ENCODE peak calls at places on chromosome 9, in nine cellular contexts. A is natural killer cell, X is uterus, B is neural crest cell, E is choroid plexus epithelial cell, D is GM10248, S is astrocyte, P is cardiac muscle cell, Q is dorsolateral prefrontal cortex. N is an unnamed sample.

GRCh38 chr9:100492952-100493351 is 20.0 kb downstream of the TMEFF1 start:
- DNase-seq in X (no peak), S (peak; percentile 30), B (no peak), P (peak; percentile 63), Q (no peak), A (no peak), E (peak; percentile 38), D (no peak), N (no peak)

GRCh38 chr9:34253460-34253837 is 74.6 kb downstream of the UBAP1 start:
- DNase-seq in P (peak; percentile 68), A (no peak), D (no peak), S (no peak), Q (no peak), X (no peak), B (no peak), E (peak; percentile 75), N (no peak)

GRCh38 chr9:125407974-125408900 is 146.6 kb downstream of the GAPVD1 start:
- DNase-seq in B (peak; percentile 90), D (peak; percentile 92), S (no peak), X (peak; percentile 69), P (peak; percentile 82), A (peak; percentile 60), Q (peak; percentile 69), E (peak; percentile 68), N (peak; percentile 91)

GRCh38 chr9:115118471-115119156 is 657 bp upstream of the TNC start:
- DNase-seq in E (peak; percentile 84), Q (peak; percentile 53), D (no peak), B (peak; percentile 4), P (peak; percentile 82), X (peak; percentile 81), A (no peak), S (peak; percentile 90), N (peak; percentile 54)

GRCh38 chr9:134562146-134562753 is 79.4 kb upstream of the COL5A1 start:
- DNase-seq in E (no peak), A (peak; percentile 7), S (no peak), Q (peak; percentile 5), P (no peak), D (no peak), B (no peak), X (no peak), N (no peak)

GRCh38 chr9:84736076-84736475 is 66.5 kb downstream of the NTRK2 start:
- DNase-seq in D (no peak), Q (no peak), B (no peak), A (no peak), S (peak; percentile 46), E (no peak), P (peak; percentile 9), X (no peak), N (no peak)

GRCh38 chr9:8679405-8679951 is 879.9 kb upstream of the DMAC1 start:
- DNase-seq in Q (no peak), S (no peak), E (peak; percentile 27), B (no peak), D (no peak), X (no peak), A (no peak), P (peak; percentile 24), N (no peak)

GRCh38 chr9:38621434-38622082 is 1.2 kb upstream of the ANKRD18A start:
- DNase-seq in D (no peak), S (no peak), P (peak; percentile 5), B (peak; percentile 8), E (no peak), Q (no peak), A (no peak), X (no peak), N (peak; percentile 67)

GRCh38 chr9:37119360-37119759 is 1.0 kb upstream of the ZCCHC7 start:
- DNase-seq in D (no peak), E (no peak), A (no peak), Q (no peak), P (no peak), X (no peak), B (no peak), S (no peak), N (no peak)

GRCh38 chr9:5817776-5818336 is 15.1 kb downstream of the ERMP1 start:
- DNase-seq in X (no peak), E (peak; percentile 75), S (peak; percentile 72), A (no peak), D (no peak), Q (no peak), B (no peak), P (peak; percentile 41), N (no peak)

GRCh38 chr9:120439147-120439546 is 140.8 kb downstream of the CDK5RAP2 start:
- DNase-seq in A (no peak), Q (no peak), D (no peak), P (peak; percentile 38), X (no peak), E (peak; percentile 63), S (no peak), B (no peak), N (peak; percentile 31)

GRCh38 chr9:76634356-76635054 is 129.7 kb upstream of the PCA3 start:
- DNase-seq in Q (no peak), D (no peak), X (no peak), P (peak; percentile 77), E (peak; percentile 92), S (peak; percentile 80), B (no peak), A (no peak), N (no peak)

GRCh38 chr9:134066923-134067851 is 639 bp downstream of the BRD3 start:
- DNase-seq in S (no peak), E (no peak), P (peak; percentile 46), D (no peak), B (peak; percentile 34), Q (no peak), X (no peak), A (peak; percentile 47), N (peak; percentile 26)

GRCh38 chr9:132412089-132412488 is 2.1 kb downstream of the CFAP77 start:
- DNase-seq in Q (no peak), P (peak; percentile 21), X (no peak), A (peak; percentile 26), D (peak; percentile 32), B (peak; percentile 55), S (no peak), E (peak; percentile 28), N (peak; percentile 65)

GRCh38 chr9:107487521-107488399 is 1.8 kb downstream of the KLF4 start:
- DNase-seq in A (no peak), Q (peak; percentile 43), D (peak; percentile 40), B (peak; percentile 49), S (peak; percentile 30), P (peak; percentile 67), E (peak; percentile 63), X (peak; percentile 34), N (peak; percentile 78)

GRCh38 chr9:78614892-78615291 is 318.0 kb downstream of the PSAT1 start:
- DNase-seq in X (no peak), B (no peak), S (no peak), E (no peak), Q (no peak), P (peak; percentile 11), D (no peak), A (no peak), N (no peak)

GRCh38 chr9:83582026-83582425 is 40.9 kb upstream of the IDNK start:
- DNase-seq in Q (no peak), S (peak; percentile 18), D (no peak), X (no peak), B (no peak), P (peak; percentile 84), E (peak; percentile 82), A (no peak), N (no peak)

GRCh38 chr9:114057161-114057560 is 20.9 kb downstream of the AMBP start:
- DNase-seq in Q (no peak), E (no peak), B (no peak), A (no peak), P (no peak), S (no peak), X (no peak), D (no peak), N (no peak)

GRCh38 chr9:117247271-117247670 is 167.6 kb downstream of the ASTN2 start:
- DNase-seq in S (no peak), P (peak; percentile 10), Q (no peak), B (no peak), X (no peak), E (peak; percentile 34), A (no peak), D (peak; percentile 12), N (no peak)

DNA sequence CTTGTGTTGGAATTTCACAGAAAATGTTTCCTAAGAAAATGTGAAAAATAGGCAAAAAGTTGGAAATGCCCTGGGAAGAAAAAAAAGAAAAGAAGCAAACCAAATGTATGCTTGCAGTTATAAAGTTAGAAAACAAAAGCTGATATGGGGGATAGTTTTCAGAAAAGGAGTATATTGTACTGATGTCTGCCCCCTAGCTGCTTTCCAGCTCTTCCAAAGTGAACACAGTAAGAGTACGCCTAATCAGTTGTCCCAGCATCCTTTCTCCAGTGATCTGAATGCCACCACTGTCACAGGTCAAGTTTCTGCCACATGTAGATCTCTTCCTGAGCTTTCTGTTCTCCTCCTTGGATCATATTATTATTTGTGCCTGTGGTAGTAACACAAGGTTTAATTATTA is 5.8 kb downstream of the TYRP1 start:
- DNase-seq in A (no peak), Q (no peak), P (peak; percentile 45), D (no peak), X (no peak), E (peak; percentile 34), S (no peak), B (no peak), N (no peak)
- TF ChIP-seq CTCF in A (no peak), Q (no peak), P (peak; percentile 47), D (no peak), X (no peak), E (peak; percentile 62), S (no peak), B (no peak), N (no peak)

GRCh38 chr9:2367970-2368369 is 253.6 kb upstream of the VLDLR start:
- DNase-seq in X (no peak), E (no peak), D (no peak), P (no peak), Q (no peak), S (no peak), B (no peak), A (no peak), N (no peak)
- TF ChIP-seq CTCF in X (no peak), E (peak; percentile 14), D (no peak), P (peak; percentile 11), Q (no peak), S (no peak), B (no peak), A (no peak), N (no peak)

GRCh38 chr9:87080512-87081225 is 133.4 kb upstream of the GAS1 start:
- DNase-seq in B (no peak), A (no peak), X (no peak), S (no peak), P (peak; percentile 92), Q (no peak), E (peak; percentile 52), D (no peak), N (no peak)
- TF ChIP-seq CTCF in B (peak; percentile 48), A (no peak), X (no peak), S (no peak), P (peak; percentile 48), Q (no peak), E (peak; percentile 56), D (no peak), N (no peak)

DNA sequence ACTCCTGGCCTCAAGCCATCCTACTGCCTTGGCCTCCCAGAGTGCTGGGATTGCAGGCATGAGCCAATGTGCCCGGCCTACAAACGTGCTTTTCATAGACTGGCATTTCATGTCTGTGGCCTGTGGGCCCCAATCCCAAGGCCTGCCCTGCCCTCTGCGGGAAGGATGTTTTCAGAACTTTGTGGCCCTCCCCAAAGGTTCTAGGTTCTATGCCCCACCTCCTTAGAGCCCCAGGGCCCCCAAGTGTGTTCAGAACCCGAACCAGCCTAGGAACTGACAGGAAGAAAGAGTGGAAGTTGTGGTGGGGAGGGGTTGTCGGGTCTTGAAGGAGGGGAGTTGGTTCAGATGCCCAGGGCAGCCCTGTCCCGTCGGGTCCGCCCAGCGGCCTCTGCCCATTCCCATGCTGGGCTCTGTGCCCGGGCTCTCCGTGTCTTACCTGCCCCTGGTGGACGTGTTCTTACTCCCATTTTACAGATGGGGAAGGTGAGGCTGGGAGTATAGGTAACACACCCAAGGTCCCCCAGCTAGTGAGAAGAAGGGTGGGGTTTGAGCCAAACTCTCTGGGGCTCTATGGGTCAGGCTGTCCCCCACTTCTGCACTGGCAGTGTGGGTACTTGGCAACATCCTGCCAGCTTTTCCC is 175.8 kb upstream of the IER5L start:
- DNase-seq in P (no peak), X (no peak), S (no peak), Q (no peak), E (no peak), D (no peak), B (no peak), A (no peak), N (no peak)
- TF ChIP-seq CTCF in P (no peak), X (no peak), S (no peak), Q (no peak), E (no peak), D (no peak), B (no peak), A (no peak), N (no peak)

N was measured in glutamatergic neuron.